ENCODE peak calls at places on chromosomes 3 and 15, in nine cellular contexts. Z, S, F, M, L, Y, D, E and C are unnamed samples.

GRCh38 chr3:14031271-14031670 is 93.4 kb downstream of the CHCHD4 start:
- DNase-seq in M (no peak), Z (peak; percentile 34), L (no peak), E (no peak), S (no peak), F (no peak), D (peak; percentile 26), Y (no peak), C (no peak)

GRCh38 chr3:55482496-55483195 is 4.5 kb downstream of the WNT5A start:
- DNase-seq in D (no peak), S (no peak), M (peak; percentile 75), Y (no peak), F (peak; percentile 44), E (no peak), Z (peak; percentile 77), L (no peak), C (peak; percentile 86)

GRCh38 chr3:61315874-61316273 is 64.6 kb upstream of the FHIT start:
- DNase-seq in D (no peak), S (no peak), F (peak; percentile 15), E (peak; percentile 20), L (peak; percentile 1), Z (peak; percentile 3), M (peak; percentile 7), Y (no peak), C (peak; percentile 2)

GRCh38 chr3:126432901-126433480 is 38.3 kb downstream of the CFAP100 start:
- DNase-seq in Y (no peak), L (no peak), E (no peak), M (no peak), F (no peak), S (no peak), Z (no peak), D (no peak), C (no peak)

GRCh38 chr15:80275946-80276345 is 23.9 kb upstream of the CTXND1 start:
- DNase-seq in F (peak; percentile 6), Y (no peak), Z (peak; percentile 36), D (peak; percentile 56), S (no peak), L (no peak), M (peak; percentile 56), E (peak; percentile 58), C (no peak)

GRCh38 chr3:142447308-142447851 is 457 bp downstream of the XRN1 start:
- DNase-seq in L (peak; percentile 35), E (peak; percentile 39), Z (peak; percentile 54), M (peak; percentile 50), F (peak; percentile 56), S (peak; percentile 35), D (peak; percentile 53), Y (peak; percentile 53), C (peak; percentile 72)

GRCh38 chr3:76403556-76403955 is 618.2 kb upstream of the ZNF717 start:
- DNase-seq in S (no peak), E (no peak), F (no peak), L (no peak), Z (peak; percentile 80), M (peak; percentile 21), D (peak; percentile 71), Y (no peak), C (peak; percentile 50)

GRCh38 chr3:194133661-194134230 is 2.2 kb upstream of the HES1 start:
- DNase-seq in E (no peak), Y (peak; percentile 56), Z (peak; percentile 80), S (no peak), F (peak; percentile 70), D (peak; percentile 24), L (no peak), M (peak; percentile 75), C (peak; percentile 91)

GRCh38 chr15:72195101-72195511 is 2.5 kb downstream of the GRAMD2A start:
- DNase-seq in L (no peak), M (no peak), Y (no peak), Z (no peak), F (no peak), S (no peak), E (no peak), D (no peak), C (no peak)

GRCh38 chr3:72301779-72302178 is 516.8 kb upstream of the PROK2 start:
- DNase-seq in E (no peak), D (no peak), F (peak; percentile 62), Y (no peak), M (no peak), Z (no peak), L (no peak), S (no peak), C (no peak)

GRCh38 chr15:55250392-55250791 is 39.2 kb downstream of the RAB27A start:
- DNase-seq in Y (no peak), E (no peak), Z (peak; percentile 95), M (no peak), S (no peak), F (no peak), L (no peak), D (peak; percentile 91), C (peak; percentile 93)

GRCh38 chr3:31776016-31776415 is 205.0 kb downstream of the OSBPL10 start:
- DNase-seq in S (no peak), Y (no peak), D (peak; percentile 9), M (no peak), L (no peak), F (no peak), Z (peak; percentile 44), E (no peak), C (no peak)